ENCODE peak calls at places on chromosomes 5 and 9, in four cellular contexts. B is GM10248, F is kidney, K is myocyte. R is an unnamed sample.

GRCh38 chr9:80061096-80061495 is 489.3 kb downstream of the TLE4 start:
- DNase-seq in F (no peak), K (peak), B (no peak), R (no peak)

GRCh38 chr5:142924135-142924883 is 154.1 kb downstream of the ARHGAP26 start:
- DNase-seq in B (peak), F (no peak), K (peak), R (peak)

GRCh38 chr9:20321683-20322082 is 300.6 kb downstream of the MLLT3 start:
- DNase-seq in F (no peak), K (no peak), B (no peak), R (peak)

GRCh38 chr5:57366744-57367143 is 115.9 kb downstream of the ACTBL2 start:
- DNase-seq in B (no peak), F (no peak), K (no peak), R (no peak)

GRCh38 chr9:107144475-107144874 is 138.6 kb upstream of the RAD23B start:
- DNase-seq in K (no peak), F (no peak), B (no peak), R (no peak)

GRCh38 chr5:131406076-131406475 is 142.2 kb downstream of the CDC42SE2 start:
- DNase-seq in B (no peak), F (no peak), K (no peak), R (no peak)

GRCh38 chr9:36320457-36320856 is 62.2 kb upstream of the GNE start:
- DNase-seq in F (no peak), B (no peak), K (no peak), R (no peak)

GRCh38 chr9:133125706-133126696 is 5.0 kb upstream of the RALGDS start:
- DNase-seq in F (peak), K (peak), B (peak), R (no peak)

GRCh38 chr9:31372796-31373587 is 1011.5 kb upstream of the ACO1 start:
- DNase-seq in F (no peak), B (no peak), K (no peak), R (no peak)

GRCh38 chr5:148381906-148382305 is 1.9 kb upstream of the FBXO38 start:
- DNase-seq in B (no peak), F (no peak), K (no peak), R (no peak)

GRCh38 chr5:61768692-61769281 is 436.7 kb downstream of the ZSWIM6 start:
- DNase-seq in B (peak), K (peak), F (no peak), R (peak)

GRCh38 chr9:106755727-106756126 is 107.2 kb upstream of the ZNF462 start:
- DNase-seq in K (peak), B (no peak), F (no peak), R (no peak)

GRCh38 chr5:55289808-55290207 is 17.7 kb downstream of the DHX29 start:
- DNase-seq in B (no peak), F (no peak), K (no peak), R (no peak)

GRCh38 chr9:83599071-83599470 is 23.9 kb upstream of the IDNK start:
- DNase-seq in F (no peak), K (no peak), B (no peak), R (peak)

GRCh38 chr5:135828793-135829150 is 5.7 kb upstream of the SLC25A48 start:
- DNase-seq in F (no peak), B (no peak), K (no peak), R (no peak)

GRCh38 chr5:58236498-58236897 is 223.4 kb downstream of the PLK2 start:
- DNase-seq in K (no peak), F (no peak), B (no peak), R (no peak)

GRCh38 chr9:111959468-111959941 is 62.9 kb downstream of the UGCG start:
- DNase-seq in K (peak), F (peak), B (no peak), R (no peak)

GRCh38 chr9:78295731-78296130 is 1.2 kb upstream of the PSAT1 start:
- DNase-seq in F (no peak), B (no peak), K (no peak), R (no peak)

GRCh38 chr5:140725799-140726471 is 25.7 kb downstream of the ZMAT2 start:
- DNase-seq in F (peak), K (peak), B (peak), R (peak)

GRCh38 chr5:111143910-111144309 is 51.8 kb downstream of the WDR36 start:
- DNase-seq in K (peak), F (no peak), B (no peak), R (peak)

GRCh38 chr9:91056917-91057316 is 255.3 kb downstream of the SYK start:
- DNase-seq in K (no peak), B (no peak), F (no peak), R (no peak)

GRCh38 chr9:7570107-7570720 is 229.4 kb downstream of the DMAC1 start:
- DNase-seq in K (peak), F (no peak), B (peak), R (peak)

GRCh38 chr9:77952641-77953341 is 78.8 kb downstream of the GNAQ start:
- DNase-seq in B (no peak), F (no peak), K (peak), R (peak)

GRCh38 chr9:97906236-97906831 is 16.0 kb downstream of the TRMO start:
- DNase-seq in K (no peak), B (no peak), F (no peak), R (no peak)

GRCh38 chr9:121818016-121818661 is 166.7 kb downstream of the DAB2IP start:
- DNase-seq in K (no peak), B (no peak), F (no peak), R (no peak)

GRCh38 chr5:38426986-38427950 is 129.2 kb downstream of the LIFR start:
- DNase-seq in K (no peak), F (no peak), B (no peak), R (no peak)

R was measured in A673.